ENCODE peak calls at places on chromosomes 4 and X, in four cellular contexts. S is ovary, H is transverse colon, M is NB4. B is an unnamed sample.

GRCh38 chr4:28277931-28278330 is 1417.3 kb downstream of the STIM2 start:
- DNase-seq in S (no peak), H (no peak), M (no peak), B (no peak)

GRCh38 chr4:152106113-152106763 is 345.4 kb upstream of the GATB start:
- DNase-seq in S (peak; percentile 30), H (peak; percentile 57), M (peak; percentile 27), B (peak; percentile 86)

GRCh38 chr4:10441512-10441911 is 15.7 kb downstream of the ZNF518B start:
- DNase-seq in S (no peak), H (no peak), M (no peak), B (no peak)

GRCh38 chr4:139453371-139454110 is 380 bp upstream of the RAB33B start:
- DNase-seq in S (peak; percentile 98), H (peak; percentile 98), M (peak; percentile 97), B (peak; percentile 100)

GRCh38 chrX:113429011-113429410 is 588.4 kb upstream of the AMOT start:
- DNase-seq in S (no peak), H (no peak), M (no peak), B (no peak)

GRCh38 chrX:32395878-32396277 is 815.5 kb downstream of the DMD start:
- DNase-seq in S (no peak), H (no peak), M (no peak), B (no peak)

GRCh38 chr4:17778431-17778830 is 3.0 kb downstream of the FAM184B start:
- DNase-seq in S (no peak), H (no peak), M (no peak), B (no peak)

GRCh38 chrX:50839730-50840129 is 25.7 kb upstream of the SHROOM4 start:
- DNase-seq in S (no peak), H (no peak), M (no peak), B (no peak)

GRCh38 chr4:2689114-2689513 is 67.0 kb downstream of the TNIP2 start:
- DNase-seq in S (no peak), H (no peak), M (no peak), B (no peak)

GRCh38 chr4:165355900-165356300 is 22.9 kb upstream of the CPE start:
- DNase-seq in S (no peak), H (no peak), M (peak; percentile 56), B (no peak)

GRCh38 chrX:14359727-14360126 is 169.6 kb upstream of the GLRA2 start:
- DNase-seq in S (no peak), H (no peak), M (no peak), B (no peak)

GRCh38 chrX:153909024-153909979 is 4.8 kb downstream of the AVPR2 start:
- DNase-seq in S (no peak), H (no peak), M (peak; percentile 50), B (no peak)

GRCh38 chr4:180557348-180557747 is 1685.9 kb upstream of the TENM3 start:
- DNase-seq in S (no peak), H (no peak), M (peak; percentile 6), B (no peak)

GRCh38 chr4:19214591-19214990 is 1037.1 kb upstream of the SLIT2 start:
- DNase-seq in S (no peak), H (no peak), M (no peak), B (no peak)

DNA sequence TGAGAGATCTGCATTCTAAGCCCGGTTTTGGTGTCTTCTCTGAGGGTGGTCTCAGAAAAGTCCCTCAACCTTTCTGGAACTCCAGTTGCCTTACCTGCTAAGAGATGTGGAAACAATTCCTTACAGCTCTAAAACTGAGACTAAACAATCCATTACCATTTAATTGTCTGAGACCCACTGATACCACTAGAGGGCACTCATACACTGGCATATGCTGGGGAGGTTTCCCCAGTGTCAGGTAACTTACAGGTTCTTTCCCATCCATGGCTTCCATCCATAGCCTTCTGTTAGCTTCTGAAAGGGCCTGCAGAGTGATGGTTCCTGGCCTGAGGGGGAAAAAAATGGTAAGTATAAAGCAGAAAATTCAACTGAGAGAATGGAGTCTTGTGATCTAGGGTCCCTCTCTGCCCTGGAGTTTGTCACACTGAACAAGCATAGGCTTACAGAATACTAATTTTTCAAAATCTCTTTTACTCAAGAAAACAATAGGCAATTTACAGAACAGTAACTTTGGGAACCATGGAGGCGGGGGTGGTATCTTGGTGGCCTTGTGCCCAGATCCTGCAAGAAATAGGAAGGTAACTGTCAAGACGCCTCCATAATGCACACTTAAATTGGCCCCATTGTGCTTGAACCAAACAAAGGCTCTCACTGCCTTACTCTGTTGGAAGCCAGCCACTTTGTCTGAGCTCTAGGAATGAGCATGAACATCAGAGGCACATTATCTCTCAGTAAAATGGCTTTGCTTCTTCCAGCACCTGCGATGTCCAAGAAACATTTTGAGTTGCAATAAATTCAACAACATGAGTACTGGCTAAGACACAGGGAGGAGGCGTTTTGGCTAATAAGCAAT is 236.1 kb downstream of the OPHN1 start:
- DNase-seq in S (no peak), H (peak; percentile 15), M (peak; percentile 45), B (no peak)
- TF ChIP-seq CTCF in S (peak; percentile 22), H (peak; percentile 66), M (peak; percentile 46), B (no peak)

GRCh38 chrX:110244951-110245480 is 72.9 kb downstream of the AMMECR1 start:
- DNase-seq in S (no peak), H (no peak), M (no peak), B (no peak)
- H3K4me3 ChIP-seq in S (no peak overlapping the region), H (no peak overlapping the region), M (no peak overlapping the region), B (no peak overlapping the region)

GRCh38 chr4:186727977-186728519 is 4.4 kb upstream of the FAT1 start:
- DNase-seq in S (no peak), H (no peak), M (no peak), B (no peak)

GRCh38 chr4:186726150-186726439 is 2.4 kb upstream of the FAT1 start:
- DNase-seq in S (no peak), H (no peak), M (no peak), B (no peak)

GRCh38 chr4:186725422-186726149 is 1.9 kb upstream of the FAT1 start:
- DNase-seq in S (peak; percentile 59), H (peak; percentile 87), M (no peak), B (peak; percentile 53)

GRCh38 chr4:186727149-186727976 is 3.7 kb upstream of the FAT1 start:
- DNase-seq in S (no peak), H (no peak), M (no peak), B (no peak)

DNA sequence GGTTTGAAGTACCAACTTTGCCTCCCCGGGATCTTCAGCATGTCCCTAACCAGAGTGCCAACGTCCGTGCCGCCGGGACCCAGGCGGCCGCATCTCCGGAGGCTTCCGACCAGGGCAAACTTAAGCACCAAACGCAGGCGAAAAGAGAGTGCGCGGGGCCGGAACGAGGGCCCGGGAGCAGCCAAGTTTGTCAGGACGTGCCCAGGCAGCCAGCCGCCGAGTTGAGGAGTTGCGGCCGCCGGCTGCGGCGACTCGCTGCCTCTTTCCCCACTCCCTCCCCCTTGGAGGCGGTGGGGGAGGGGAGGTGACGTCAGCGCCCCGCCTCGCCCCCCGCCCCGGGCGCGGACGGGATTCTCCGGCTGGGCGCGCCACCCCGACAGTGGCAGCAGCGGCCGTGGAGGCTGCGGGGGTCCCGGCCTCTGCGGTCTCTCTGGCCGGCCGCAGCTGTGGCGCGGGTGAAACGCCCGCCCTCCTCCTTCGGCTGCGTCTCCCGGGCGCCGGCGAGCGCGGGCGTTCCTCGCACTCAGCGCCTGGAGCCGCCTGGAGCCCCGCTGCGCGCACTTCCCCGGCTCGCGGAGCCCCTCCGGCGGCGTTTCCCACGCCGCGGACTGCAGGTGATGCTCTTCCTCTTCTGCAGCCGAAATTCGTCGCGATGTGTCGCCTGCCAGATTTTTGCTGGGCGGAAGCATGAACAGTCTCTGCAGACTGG is 2.9 kb upstream of the FAT1 start:
- DNase-seq in S (peak; percentile 60), H (peak; percentile 88), M (no peak), B (peak; percentile 93)
- TF ChIP-seq POLR2A in S (no peak), H (peak; percentile 96), M (no peak), B (no peak)

GRCh38 chr4:12734586-12734985 is 749.6 kb downstream of the RAB28 start:
- DNase-seq in S (no peak), H (no peak), M (no peak), B (no peak)

GRCh38 chr4:12723849-12724447 is 760.2 kb downstream of the RAB28 start:
- DNase-seq in S (no peak), H (no peak), M (no peak), B (no peak)

GRCh38 chr4:12724520-12724919 is 759.6 kb downstream of the RAB28 start:
- DNase-seq in S (no peak), H (no peak), M (peak; percentile 42), B (no peak)

GRCh38 chr4:12729384-12729783 is 754.8 kb downstream of the RAB28 start:
- DNase-seq in S (no peak), H (no peak), M (peak; percentile 41), B (no peak)
- TF ChIP-seq CTCF in S (no peak), H (peak; percentile 32), M (no peak), B (no peak)

GRCh38 chr4:142404191-142404611 is 441.9 kb downstream of the INPP4B start:
- DNase-seq in S (peak; percentile 10), H (no peak), M (no peak), B (no peak)

GRCh38 chr4:142405021-142405991 is 440.8 kb downstream of the INPP4B start:
- DNase-seq in S (peak; percentile 40), H (peak; percentile 33), M (peak; percentile 52), B (peak; percentile 61)

GRCh38 chr4:142406051-142406549 is 440.0 kb downstream of the INPP4B start:
- DNase-seq in S (no peak), H (no peak), M (no peak), B (no peak)

GRCh38 chr4:142402156-142402555 is 443.9 kb downstream of the INPP4B start:
- DNase-seq in S (no peak), H (no peak), M (no peak), B (no peak)

DNA sequence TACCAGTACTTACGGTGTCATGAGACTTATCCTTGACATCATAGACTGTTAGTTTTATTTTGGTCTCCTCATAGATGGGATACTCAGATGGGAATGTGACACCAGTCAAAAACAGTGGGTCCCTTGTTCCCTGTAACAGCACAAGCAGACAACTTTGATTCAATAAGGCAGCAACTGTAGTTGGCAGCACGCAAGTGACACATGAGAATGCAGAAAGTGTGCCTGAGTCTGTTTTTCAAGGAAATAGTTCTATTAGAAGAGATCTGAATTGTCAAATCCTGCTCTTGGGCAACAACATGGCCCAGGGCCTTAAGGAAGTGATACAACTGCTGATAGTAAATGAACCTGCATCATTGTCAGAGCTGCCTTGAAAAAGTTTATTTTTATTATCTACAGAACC is 443.2 kb downstream of the INPP4B start:
- DNase-seq in S (no peak), H (no peak), M (no peak), B (no peak)
- H3K4me3 ChIP-seq in S (no peak overlapping the region), H (no peak overlapping the region), M (no peak overlapping the region), B (no peak overlapping the region)

DNA sequence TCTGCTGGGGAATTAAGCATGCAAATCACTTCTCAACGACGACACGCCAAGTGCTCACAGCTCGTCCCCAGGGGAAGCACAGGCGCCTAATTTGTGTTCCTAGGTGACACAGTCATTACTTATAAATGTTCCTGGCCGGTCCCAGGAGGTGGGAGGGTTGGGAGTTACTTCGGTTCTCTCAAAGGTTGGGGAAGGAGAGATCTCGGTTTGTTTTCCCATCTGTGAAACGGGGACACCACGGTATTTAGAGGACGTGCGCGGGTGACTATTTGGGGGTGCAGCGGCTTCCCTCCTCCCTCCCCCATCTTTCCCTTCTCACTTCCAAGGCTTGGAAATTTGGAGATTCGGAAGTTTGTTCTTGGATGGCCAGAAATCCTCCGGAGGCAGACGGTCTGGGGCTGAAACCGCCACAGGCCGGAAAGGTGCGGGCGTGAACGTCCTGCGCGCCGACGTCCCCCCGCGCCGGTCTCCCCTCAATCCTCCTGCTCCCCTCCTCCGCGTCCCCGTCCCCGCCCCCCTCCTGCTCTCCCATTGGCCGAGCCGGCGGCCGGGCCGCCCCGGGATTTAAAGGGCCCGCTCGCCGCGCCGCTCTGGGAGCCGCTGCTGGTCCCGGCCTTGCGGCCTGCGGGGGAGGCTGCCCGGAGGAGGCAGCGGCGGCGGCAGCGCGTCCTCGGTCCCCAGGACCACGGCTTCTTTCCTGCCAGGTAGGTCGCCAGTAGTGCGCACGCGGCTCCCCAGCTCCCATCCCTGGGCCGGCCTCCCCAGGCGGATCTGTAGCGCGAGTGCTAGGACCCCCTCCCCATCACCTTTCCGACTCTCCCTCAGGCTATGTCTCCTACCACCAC is at the start of gene PORCN:
- DNase-seq in S (peak; percentile 80), H (peak; percentile 88), M (peak; percentile 85), B (peak; percentile 72)
- TF ChIP-seq POLR2A in S (peak; percentile 37), H (peak; percentile 65), M (peak; percentile 66), B (no peak)